ENCODE peak calls at places on chromosome 3, in eight cellular contexts. F is kidney epithelial cell, I is cardiac fibroblast, G is fibroblast of the aortic adventitia, D is NT2/D1, N is mucosa of descending colon, B is endothelial cell of umbilical vein, H is AG04450. T is an unnamed sample.

GRCh38 chr3:129794319-129795201 is 99.0 kb downstream of the TMCC1 start:
- DNase-seq in F (peak; percentile 95), I (peak; percentile 61), G (peak; percentile 65), D (peak; percentile 63), N (peak; percentile 62), B (peak; percentile 67), H (no peak), T (peak; percentile 70)

GRCh38 chr3:121871434-121871833 is 22.8 kb upstream of the SLC15A2 start:
- DNase-seq in F (no peak), I (no peak), G (no peak), D (no peak), N (no peak), B (no peak), H (no peak), T (no peak)

GRCh38 chr3:85074003-85074402 is 115.2 kb downstream of the CADM2 start:
- DNase-seq in F (no peak), I (no peak), G (no peak), D (no peak), N (no peak), B (no peak), H (no peak), T (no peak)

GRCh38 chr3:77038468-77038927 is 1.4 kb upstream of the ROBO2 start:
- DNase-seq in F (peak; percentile 58), I (peak; percentile 87), G (peak; percentile 75), D (peak; percentile 76), N (peak; percentile 57), B (peak; percentile 67), H (peak; percentile 70), T (peak; percentile 51)

GRCh38 chr3:143712522-143712921 is 135.7 kb downstream of the SLC9A9 start:
- DNase-seq in F (no peak), I (no peak), G (no peak), D (no peak), N (no peak), B (no peak), H (no peak), T (no peak)

GRCh38 chr3:36688815-36689214 is 75.5 kb downstream of the DCLK3 start:
- DNase-seq in F (no peak), I (no peak), G (no peak), D (no peak), N (no peak), B (no peak), H (no peak), T (no peak)

GRCh38 chr3:17808994-17809393 is 66.6 kb upstream of the TBC1D5 start:
- DNase-seq in F (no peak), I (peak; percentile 65), G (peak; percentile 19), D (no peak), N (no peak), B (peak; percentile 5), H (no peak), T (no peak)

GRCh38 chr3:32818431-32819085 is 761 bp downstream of the TRIM71 start:
- DNase-seq in F (no peak), I (no peak), G (no peak), D (no peak), N (no peak), B (no peak), H (no peak), T (no peak)

GRCh38 chr3:71226565-71227281 is 356.8 kb downstream of the FOXP1 start:
- DNase-seq in F (no peak), I (no peak), G (peak; percentile 27), D (no peak), N (peak; percentile 14), B (no peak), H (no peak), T (no peak)

GRCh38 chr3:192917508-192918274 is at the start of gene MB21D2:
- DNase-seq in F (no peak), I (peak; percentile 93), G (peak; percentile 88), D (peak; percentile 52), N (peak; percentile 70), B (peak; percentile 89), H (peak; percentile 37), T (no peak)

GRCh38 chr3:170701696-170702678 is 116.1 kb upstream of the SLC7A14 start:
- DNase-seq in F (no peak), I (no peak), G (no peak), D (no peak), N (no peak), B (no peak), H (no peak), T (no peak)

GRCh38 chr3:45985532-45986302 is 9.9 kb downstream of the FYCO1 start:
- DNase-seq in F (no peak), I (peak; percentile 14), G (peak; percentile 64), D (no peak), N (no peak), B (no peak), H (no peak), T (no peak)

GRCh38 chr3:8455451-8456117 is 46.0 kb upstream of the LMCD1 start:
- DNase-seq in F (no peak), I (peak; percentile 38), G (peak; percentile 41), D (no peak), N (no peak), B (peak; percentile 37), H (no peak), T (no peak)

GRCh38 chr3:72474775-72475174 is 373.5 kb downstream of the SHQ1 start:
- DNase-seq in F (no peak), I (no peak), G (no peak), D (no peak), N (no peak), B (no peak), H (no peak), T (no peak)

GRCh38 chr3:132034486-132035464 is at the start of gene CPNE4:
- DNase-seq in F (peak; percentile 18), I (peak; percentile 70), G (peak; percentile 65), D (peak; percentile 86), N (peak; percentile 70), B (peak; percentile 60), H (peak; percentile 21), T (no peak)

GRCh38 chr3:132032959-132033358 is 1.9 kb downstream of the CPNE4 start:
- DNase-seq in F (no peak), I (no peak), G (no peak), D (no peak), N (no peak), B (no peak), H (no peak), T (no peak)

GRCh38 chr3:132033471-132033870 is 1.3 kb downstream of the CPNE4 start:
- DNase-seq in F (no peak), I (no peak), G (no peak), D (no peak), N (no peak), B (no peak), H (no peak), T (no peak)

GRCh38 chr3:132038198-132038825 is 3.5 kb upstream of the CPNE4 start:
- DNase-seq in F (no peak), I (peak; percentile 44), G (peak; percentile 43), D (no peak), N (no peak), B (peak; percentile 17), H (no peak), T (no peak)

GRCh38 chr3:132034097-132034485 is 723 bp downstream of the CPNE4 start:
- DNase-seq in F (no peak), I (no peak), G (no peak), D (no peak), N (no peak), B (no peak), H (no peak), T (no peak)
- H3K4me3 ChIP-seq in F (no peak overlapping the region), I (no peak overlapping the region), G (no peak overlapping the region), D (peak overlapping the region; percentile 49), N (no peak overlapping the region), B (no peak overlapping the region), H (no peak overlapping the region), T (peak overlapping the region; percentile 61)

DNA sequence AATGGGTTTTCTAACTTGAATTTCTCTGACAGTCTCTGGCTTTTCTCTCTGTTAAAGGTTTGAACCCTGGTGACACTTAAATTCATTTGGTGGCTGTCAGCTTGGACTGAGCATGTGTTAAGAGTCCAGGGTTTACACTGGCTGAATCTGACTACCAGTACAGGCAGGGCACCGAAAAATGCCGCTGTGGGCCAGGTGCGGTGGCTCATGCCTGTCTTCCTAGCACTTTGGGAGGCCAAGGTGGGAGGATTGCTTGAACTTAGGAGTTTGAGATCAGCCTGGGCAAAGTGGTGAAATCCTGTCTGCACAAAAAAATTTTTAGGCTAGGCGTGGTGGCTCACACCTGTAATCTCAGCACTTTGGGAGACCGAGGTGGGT is 1.8 kb downstream of the MANF start:
- DNase-seq in F (no peak), I (no peak), G (no peak), D (no peak), N (no peak), B (no peak), H (no peak), T (no peak)
- H3K4me3 ChIP-seq in F (peak overlapping the region; percentile 0), I (peak overlapping the region; percentile 74), G (peak overlapping the region; percentile 78), D (peak overlapping the region; percentile 90), N (no peak overlapping the region), B (peak overlapping the region; percentile 64), H (peak overlapping the region; percentile 84), T (peak overlapping the region; percentile 97)

GRCh38 chr3:24019585-24019984 is 74.5 kb downstream of the NR1D2 start:
- DNase-seq in F (no peak), I (no peak), G (no peak), D (no peak), N (no peak), B (no peak), H (no peak), T (no peak)

GRCh38 chr3:24013843-24014242 is 68.8 kb downstream of the NR1D2 start:
- DNase-seq in F (no peak), I (no peak), G (no peak), D (no peak), N (no peak), B (no peak), H (no peak), T (no peak)

GRCh38 chr3:24020036-24020691 is 75.1 kb downstream of the NR1D2 start:
- DNase-seq in F (no peak), I (no peak), G (no peak), D (no peak), N (no peak), B (no peak), H (no peak), T (no peak)

GRCh38 chr3:24018784-24019570 is 73.9 kb downstream of the NR1D2 start:
- DNase-seq in F (no peak), I (no peak), G (no peak), D (no peak), N (no peak), B (no peak), H (no peak), T (no peak)

GRCh38 chr3:24017305-24017704 is 72.2 kb downstream of the NR1D2 start:
- DNase-seq in F (no peak), I (no peak), G (no peak), D (no peak), N (no peak), B (no peak), H (no peak), T (no peak)
- H3K4me3 ChIP-seq in F (no peak overlapping the region), I (no peak overlapping the region), G (no peak overlapping the region), D (no peak overlapping the region), N (no peak overlapping the region), B (no peak overlapping the region), H (no peak overlapping the region), T (no peak overlapping the region)

GRCh38 chr3:141050913-141051632 is at the start of gene SPSB4:
- DNase-seq in F (no peak), I (peak; percentile 19), G (no peak), D (peak; percentile 87), N (peak; percentile 16), B (peak; percentile 27), H (no peak), T (no peak)
- H3K4me3 ChIP-seq in F (peak within 1 kb of the TSS; percentile 14), I (no peak within 1 kb of the TSS), G (no peak within 1 kb of the TSS), D (peak within 1 kb of the TSS; percentile 64), N (no peak within 1 kb of the TSS), B (peak within 1 kb of the TSS; percentile 10), H (peak within 1 kb of the TSS; percentile 35), T (no peak within 1 kb of the TSS)